ENCODE peak calls at places on chromosomes 7 and 10, in four cellular contexts. E is IMR-90, V is trophoblast cell, P is H9. Z is an unnamed sample.

GRCh38 chr7:120898710-120899499 is 41.0 kb upstream of the TSPAN12 start:
- DNase-seq in V (no peak), E (no peak), P (no peak), Z (no peak)

GRCh38 chr10:122044713-122045112 is 55.8 kb downstream of the TACC2 start:
- DNase-seq in V (no peak), E (peak), P (no peak), Z (peak)

GRCh38 chr7:119969763-119970162 is 303.2 kb upstream of the KCND2 start:
- DNase-seq in E (no peak), V (no peak), P (no peak), Z (no peak)

GRCh38 chr10:25206693-25207414 is 32.1 kb downstream of the GPR158 start:
- DNase-seq in E (no peak), V (no peak), P (no peak), Z (peak)

GRCh38 chr10:11149499-11149898 is 131.8 kb downstream of the CELF2 start:
- DNase-seq in E (no peak), V (no peak), P (no peak), Z (no peak)

GRCh38 chr10:38008006-38008405 is 2.5 kb upstream of the ZNF33A start:
- DNase-seq in P (no peak), V (peak), E (no peak), Z (no peak)

GRCh38 chr7:66283003-66283920 is 78.1 kb downstream of the TPST1 start:
- DNase-seq in V (no peak), P (no peak), E (peak), Z (no peak)

GRCh38 chr7:129122751-129123516 is 21.6 kb upstream of the TSPAN33 start:
- DNase-seq in V (peak), P (no peak), E (peak), Z (no peak)

GRCh38 chr7:33334349-33334748 is 205.0 kb downstream of the BBS9 start:
- DNase-seq in P (peak), V (peak), E (peak), Z (peak)

GRCh38 chr7:78130443-78131200 is 332.0 kb downstream of the PHTF2 start:
- DNase-seq in P (no peak), E (peak), V (no peak), Z (peak)

GRCh38 chr7:157312941-157313340 is 23.9 kb upstream of the DNAJB6 start:
- DNase-seq in E (no peak), P (no peak), V (no peak), Z (no peak)

GRCh38 chr10:122738031-122738430 is 38.4 kb upstream of the C10orf120 start:
- DNase-seq in P (no peak), E (no peak), V (no peak), Z (no peak)

GRCh38 chr10:12797471-12798262 is 203.8 kb downstream of the CCDC3 start:
- DNase-seq in P (no peak), E (peak), V (no peak), Z (peak)

GRCh38 chr7:41652265-41652664 is 50.6 kb downstream of the INHBA start:
- DNase-seq in P (no peak), V (no peak), E (peak), Z (no peak)

GRCh38 chr7:30796105-30796869 is 25.1 kb downstream of the MINDY4 start:
- DNase-seq in E (peak), V (no peak), P (no peak), Z (no peak)

GRCh38 chr7:96308253-96308949 is 13.5 kb downstream of the SLC25A13 start:
- DNase-seq in P (peak), V (no peak), E (no peak), Z (peak)

GRCh38 chr10:101065479-101066145 is 3.8 kb downstream of the KAZALD1 start:
- DNase-seq in V (no peak), P (no peak), E (peak), Z (no peak)

GRCh38 chr10:2660300-2660699 is 407.0 kb upstream of the PFKP start:
- DNase-seq in P (no peak), E (no peak), V (no peak), Z (no peak)

GRCh38 chr7:141991144-141991543 is 4.5 kb upstream of the MGAM start:
- DNase-seq in P (no peak), E (no peak), V (no peak), Z (no peak)

GRCh38 chr10:43219848-43220247 is 47.0 kb downstream of the RASGEF1A start:
- DNase-seq in P (no peak), E (no peak), V (no peak), Z (no peak)

GRCh38 chr7:2540641-2541051 is 14.7 kb downstream of the BRAT1 start:
- DNase-seq in E (no peak), P (peak), V (no peak), Z (no peak)

GRCh38 chr7:156402255-156402654 is 238.3 kb upstream of the RNF32 start:
- DNase-seq in V (no peak), P (no peak), E (no peak), Z (no peak)

GRCh38 chr10:104396581-104396980 is 42.9 kb downstream of the CFAP58 start:
- DNase-seq in E (no peak), P (no peak), V (no peak), Z (no peak)

GRCh38 chr10:11210211-11210922 is 192.7 kb downstream of the CELF2 start:
- DNase-seq in P (no peak), E (no peak), V (no peak), Z (peak)

GRCh38 chr10:30357075-30357801 is 8.2 kb upstream of the MTPAP start:
- DNase-seq in P (no peak), V (no peak), E (no peak), Z (no peak)

GRCh38 chr10:78570633-78571032 is 498.1 kb upstream of the ZMIZ1 start:
- DNase-seq in V (no peak), E (no peak), P (no peak), Z (no peak)

GRCh38 chr7:149772821-149773425 is 465 bp downstream of the ZNF467 start:
- DNase-seq in V (no peak), E (no peak), P (no peak), Z (peak)
- H2BK120ac ChIP-seq in V (no peak), E (no peak), P (no peak), Z (no peak)

GRCh38 chr7:140384894-140385650 is 13.3 kb downstream of the SLC37A3 start:
- DNase-seq in P (no peak), V (no peak), E (peak), Z (no peak)

GRCh38 chr7:140389445-140389844 is 8.9 kb downstream of the SLC37A3 start:
- DNase-seq in V (no peak), P (no peak), E (no peak), Z (no peak)

GRCh38 chr7:140390034-140390433 is 8.3 kb downstream of the SLC37A3 start:
- DNase-seq in V (no peak), E (no peak), P (no peak), Z (no peak)

DNA sequence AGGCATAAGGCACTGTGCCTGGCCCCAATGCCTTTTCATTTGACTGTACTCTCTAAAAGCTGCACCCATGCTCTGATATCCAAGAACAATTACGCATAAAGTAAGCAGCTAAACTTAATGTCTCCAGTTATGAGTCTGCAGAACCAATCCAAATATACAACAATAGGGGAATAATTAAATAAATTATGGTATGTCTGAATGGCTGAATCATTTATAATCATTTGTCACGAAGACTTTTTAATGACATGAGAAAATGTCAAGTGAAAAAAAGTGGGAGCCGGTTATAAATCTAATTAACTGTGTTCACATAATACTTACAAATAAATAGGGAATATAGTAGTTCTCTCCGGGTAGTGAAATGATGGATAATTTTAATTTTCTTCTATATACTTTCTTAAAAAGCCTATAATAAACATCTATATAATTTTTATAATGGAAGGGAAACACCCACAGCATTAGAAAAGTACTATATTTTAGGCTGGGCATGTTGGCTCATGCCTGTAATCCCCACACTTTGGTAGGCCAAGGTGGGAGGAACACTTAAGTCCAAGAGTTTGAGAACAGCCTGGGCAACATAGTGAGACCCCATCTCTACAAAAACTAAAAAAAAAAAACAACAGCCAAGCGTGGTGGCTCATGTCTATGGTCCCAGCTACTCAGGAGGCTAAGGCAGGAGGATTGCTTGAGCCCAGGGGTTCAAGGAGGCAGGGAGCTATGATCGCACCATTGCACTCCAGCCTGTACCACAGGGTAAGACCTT is 14.2 kb downstream of the SLC37A3 start:
- DNase-seq in P (no peak), E (no peak), V (no peak), Z (no peak)
- H2BK120ac ChIP-seq in P (no peak), E (no peak), V (no peak), Z (no peak)

DNA sequence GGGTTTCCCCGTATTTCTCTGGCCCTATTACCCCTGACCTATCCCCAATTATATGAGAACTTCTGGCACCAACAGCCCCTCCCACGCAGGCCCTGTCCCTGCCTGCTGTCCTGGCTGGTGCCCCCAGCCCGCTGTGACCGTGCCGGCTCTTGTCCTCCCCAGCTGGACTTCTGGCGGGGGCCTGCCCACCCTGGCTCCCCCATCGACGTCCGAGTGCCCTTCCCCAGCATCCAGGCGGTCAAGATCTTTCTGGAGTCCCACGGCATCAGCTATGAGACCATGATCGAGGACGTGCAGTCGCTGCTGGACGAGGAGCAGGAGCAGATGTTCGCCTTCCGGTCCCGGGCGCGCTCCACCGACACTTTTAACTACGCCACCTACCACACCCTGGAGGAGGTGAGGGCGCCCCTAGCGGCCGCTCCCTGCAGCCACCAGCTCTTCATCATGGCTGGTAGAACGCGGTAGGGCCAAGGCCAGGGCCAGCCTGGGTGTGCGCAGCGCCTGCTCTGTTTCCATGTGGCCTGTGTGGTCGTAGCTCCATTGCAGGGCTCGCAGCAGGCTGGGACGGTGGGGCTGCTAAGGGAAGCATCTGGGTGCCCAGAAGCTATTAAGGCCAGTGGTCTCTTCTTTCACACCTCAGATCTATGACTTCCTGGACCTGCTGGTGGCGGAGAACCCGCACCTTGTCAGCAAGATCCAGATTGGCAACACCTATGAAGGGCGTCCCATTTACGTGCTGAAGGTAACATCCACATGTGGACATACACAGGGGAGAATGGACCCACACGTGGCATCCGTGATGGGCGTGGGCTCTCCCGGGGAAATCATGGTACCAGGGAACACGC is 1.4 kb downstream of the CPA1 start:
- DNase-seq in V (no peak), E (no peak), P (peak), Z (peak)
- H2BK120ac ChIP-seq in V (no peak), E (no peak), P (no peak), Z (no peak)

GRCh38 chr10:132045324-132045723 is 20.4 kb upstream of the JAKMIP3 start:
- DNase-seq in P (no peak), V (no peak), E (no peak), Z (no peak)
- H2BK120ac ChIP-seq in P (no peak), V (no peak), E (no peak), Z (no peak)

DNA sequence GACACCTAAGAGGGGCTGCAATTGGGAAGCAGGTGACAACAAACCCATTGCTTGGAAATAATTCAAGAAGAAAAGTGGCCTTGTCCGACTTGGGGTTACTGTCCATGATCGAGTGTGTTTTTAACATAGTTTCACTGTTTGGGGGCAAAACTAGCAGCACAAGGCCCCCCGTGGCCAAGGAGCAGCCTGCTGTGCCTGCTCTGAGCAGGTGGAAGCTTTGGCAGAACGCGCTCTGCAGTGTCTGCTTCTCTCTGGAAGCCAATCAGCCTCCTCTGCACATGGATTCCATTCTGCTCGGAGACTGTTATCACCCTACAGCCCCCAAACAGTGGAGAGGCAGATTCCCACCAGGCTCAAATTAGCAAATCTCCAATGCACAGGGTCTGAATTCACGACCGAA is 7.3 kb upstream of the TCERG1L start:
- DNase-seq in P (no peak), V (no peak), E (no peak), Z (no peak)
- H2BK120ac ChIP-seq in P (no peak), V (no peak), E (no peak), Z (no peak)